ENCODE peak calls at places on chromosomes 2 and 18, in ten cellular contexts. One of them, this sample, is unnamed.

GRCh38 chr2:233210843-233211600 is 40.5 kb upstream of the ATG16L1 start:
- DNase-seq in naive thymus-derived CD8-positive, alpha-beta T cell: no peak
- DNase-seq in NB4: no peak
- DNase-seq in activated CD8-positive, alpha-beta memory T cell treated with anti-CD3 and anti-CD28 coated beads for 24 hours: no peak
- DNase-seq in NCI-H2081: no peak
- DNase-seq in T-helper 2 cell: no peak
- DNase-seq in neural crest cell: no peak
- DNase-seq in ELF-1: peak; percentile 15
- DNase-seq in COR-L47: no peak
- DNase-seq in GM13976: no peak
- DNase-seq in this sample: peak; percentile 68

GRCh38 chr2:145875011-145875410 is 1355.1 kb upstream of the ZEB2 start:
- DNase-seq in naive thymus-derived CD8-positive, alpha-beta T cell: no peak
- DNase-seq in NB4: no peak
- DNase-seq in activated CD8-positive, alpha-beta memory T cell treated with anti-CD3 and anti-CD28 coated beads for 24 hours: no peak
- DNase-seq in NCI-H2081: no peak
- DNase-seq in T-helper 2 cell: no peak
- DNase-seq in neural crest cell: no peak
- DNase-seq in ELF-1: no peak
- DNase-seq in COR-L47: no peak
- DNase-seq in GM13976: no peak
- DNase-seq in this sample: no peak

GRCh38 chr2:208222351-208222750 is 32.5 kb downstream of the IDH1 start:
- DNase-seq in naive thymus-derived CD8-positive, alpha-beta T cell: no peak
- DNase-seq in NB4: peak; percentile 29
- DNase-seq in activated CD8-positive, alpha-beta memory T cell treated with anti-CD3 and anti-CD28 coated beads for 24 hours: no peak
- DNase-seq in NCI-H2081: no peak
- DNase-seq in T-helper 2 cell: no peak
- DNase-seq in neural crest cell: no peak
- DNase-seq in ELF-1: no peak
- DNase-seq in COR-L47: no peak
- DNase-seq in GM13976: no peak
- DNase-seq in this sample: no peak

GRCh38 chr18:34522627-34523026 is 187.5 kb upstream of the DTNA start:
- DNase-seq in naive thymus-derived CD8-positive, alpha-beta T cell: no peak
- DNase-seq in NB4: no peak
- DNase-seq in activated CD8-positive, alpha-beta memory T cell treated with anti-CD3 and anti-CD28 coated beads for 24 hours: no peak
- DNase-seq in NCI-H2081: no peak
- DNase-seq in T-helper 2 cell: no peak
- DNase-seq in neural crest cell: no peak
- DNase-seq in ELF-1: no peak
- DNase-seq in COR-L47: no peak
- DNase-seq in GM13976: no peak
- DNase-seq in this sample: peak; percentile 4

GRCh38 chr2:58146707-58147106 is 94.4 kb downstream of the FANCL start:
- DNase-seq in naive thymus-derived CD8-positive, alpha-beta T cell: no peak
- DNase-seq in NB4: no peak
- DNase-seq in activated CD8-positive, alpha-beta memory T cell treated with anti-CD3 and anti-CD28 coated beads for 24 hours: no peak
- DNase-seq in NCI-H2081: no peak
- DNase-seq in T-helper 2 cell: peak; percentile 21
- DNase-seq in neural crest cell: no peak
- DNase-seq in ELF-1: no peak
- DNase-seq in COR-L47: no peak
- DNase-seq in GM13976: no peak
- DNase-seq in this sample: no peak

GRCh38 chr2:221500501-221501209 is 71.4 kb downstream of the EPHA4 start:
- DNase-seq in naive thymus-derived CD8-positive, alpha-beta T cell: no peak
- DNase-seq in NB4: no peak
- DNase-seq in activated CD8-positive, alpha-beta memory T cell treated with anti-CD3 and anti-CD28 coated beads for 24 hours: no peak
- DNase-seq in NCI-H2081: no peak
- DNase-seq in T-helper 2 cell: no peak
- DNase-seq in neural crest cell: no peak
- DNase-seq in ELF-1: no peak
- DNase-seq in COR-L47: no peak
- DNase-seq in GM13976: no peak
- DNase-seq in this sample: peak; percentile 71

GRCh38 chr2:74414913-74415761 is 6.3 kb downstream of the C2orf81 start:
- DNase-seq in naive thymus-derived CD8-positive, alpha-beta T cell: no peak
- DNase-seq in NB4: no peak
- DNase-seq in activated CD8-positive, alpha-beta memory T cell treated with anti-CD3 and anti-CD28 coated beads for 24 hours: peak; percentile 75
- DNase-seq in NCI-H2081: no peak
- DNase-seq in T-helper 2 cell: no peak
- DNase-seq in neural crest cell: no peak
- DNase-seq in ELF-1: peak; percentile 68
- DNase-seq in COR-L47: no peak
- DNase-seq in GM13976: peak; percentile 63
- DNase-seq in this sample: peak; percentile 49

GRCh38 chr2:219228745-219229374 is 576 bp downstream of the ATG9A start:
- DNase-seq in naive thymus-derived CD8-positive, alpha-beta T cell: no peak
- DNase-seq in NB4: no peak
- DNase-seq in activated CD8-positive, alpha-beta memory T cell treated with anti-CD3 and anti-CD28 coated beads for 24 hours: no peak
- DNase-seq in NCI-H2081: no peak
- DNase-seq in T-helper 2 cell: no peak
- DNase-seq in neural crest cell: no peak
- DNase-seq in ELF-1: no peak
- DNase-seq in COR-L47: no peak
- DNase-seq in GM13976: peak; percentile 84
- DNase-seq in this sample: no peak

GRCh38 chr2:172113617-172114016 is 10.9 kb upstream of the DLX2 start:
- DNase-seq in naive thymus-derived CD8-positive, alpha-beta T cell: no peak
- DNase-seq in NB4: peak; percentile 73
- DNase-seq in activated CD8-positive, alpha-beta memory T cell treated with anti-CD3 and anti-CD28 coated beads for 24 hours: no peak
- DNase-seq in NCI-H2081: peak; percentile 9
- DNase-seq in T-helper 2 cell: no peak
- DNase-seq in neural crest cell: no peak
- DNase-seq in ELF-1: no peak
- DNase-seq in COR-L47: peak; percentile 37
- DNase-seq in GM13976: peak; percentile 27
- DNase-seq in this sample: no peak

GRCh38 chr2:81714817-81715216 is 1410.3 kb upstream of the LRRTM1 start:
- DNase-seq in naive thymus-derived CD8-positive, alpha-beta T cell: no peak
- DNase-seq in NB4: no peak
- DNase-seq in activated CD8-positive, alpha-beta memory T cell treated with anti-CD3 and anti-CD28 coated beads for 24 hours: no peak
- DNase-seq in NCI-H2081: no peak
- DNase-seq in T-helper 2 cell: no peak
- DNase-seq in neural crest cell: no peak
- DNase-seq in ELF-1: no peak
- DNase-seq in COR-L47: no peak
- DNase-seq in GM13976: no peak
- DNase-seq in this sample: no peak

GRCh38 chr18:70195852-70196434 is 9.5 kb downstream of the RTTN start:
- DNase-seq in naive thymus-derived CD8-positive, alpha-beta T cell: peak; percentile 14
- DNase-seq in NB4: peak; percentile 53
- DNase-seq in activated CD8-positive, alpha-beta memory T cell treated with anti-CD3 and anti-CD28 coated beads for 24 hours: no peak
- DNase-seq in NCI-H2081: peak; percentile 27
- DNase-seq in T-helper 2 cell: peak; percentile 58
- DNase-seq in neural crest cell: no peak
- DNase-seq in ELF-1: no peak
- DNase-seq in COR-L47: peak; percentile 50
- DNase-seq in GM13976: peak; percentile 30
- DNase-seq in this sample: no peak

This sample was measured in thyroid gland.